ENCODE peak calls at places on chromosome 9, in six cellular contexts. Q, C, U, E, G and I are unnamed samples.
A peak's percentile ranks its signal among the peaks of the same experiment; 100 is the strongest.

GRCh38 chr9:107587175-107587963 is 97.8 kb upstream of the KLF4 start:
- DNase-seq in U (peak; percentile 69), C (peak; percentile 98), G (no peak), Q (no peak), E (peak; percentile 75), I (no peak)

GRCh38 chr9:89311346-89312153 is 555 bp downstream of the CKS2 start:
- DNase-seq in Q (peak; percentile 10), E (no peak), C (no peak), U (peak; percentile 23), G (peak; percentile 72), I (peak; percentile 84)

GRCh38 chr9:87594218-87594617 is 96.6 kb downstream of the DAPK1 start:
- DNase-seq in C (no peak), U (no peak), G (no peak), Q (no peak), E (no peak), I (no peak)

GRCh38 chr9:118940477-118940876 is 428.8 kb downstream of the BRINP1 start:
- DNase-seq in C (no peak), U (no peak), G (no peak), E (no peak), Q (no peak), I (peak; percentile 12)

GRCh38 chr9:22383720-22384119 is 62.9 kb upstream of the DMRTA1 start:
- DNase-seq in G (no peak), U (no peak), C (no peak), Q (no peak), E (no peak), I (no peak)

GRCh38 chr9:136964833-136965422 is 12.4 kb upstream of the PTGDS start:
- DNase-seq in Q (no peak), G (no peak), E (no peak), C (no peak), U (no peak), I (no peak)

GRCh38 chr9:116450378-116451139 is 236.5 kb upstream of the TRIM32 start:
- DNase-seq in G (no peak), U (no peak), Q (no peak), E (no peak), C (no peak), I (no peak)

GRCh38 chr9:96061293-96061987 is 185.9 kb downstream of the ERCC6L2 start:
- DNase-seq in C (peak; percentile 31), U (peak; percentile 65), G (peak; percentile 64), Q (peak; percentile 22), E (no peak), I (peak; percentile 82)

GRCh38 chr9:136996361-136997281 is at the start of gene CLIC3:
- DNase-seq in G (peak; percentile 68), C (peak; percentile 51), U (no peak), E (peak; percentile 54), Q (peak; percentile 70), I (peak; percentile 95)

GRCh38 chr9:4062966-4063365 is 236.9 kb downstream of the GLIS3 start:
- DNase-seq in G (no peak), U (no peak), Q (no peak), C (no peak), E (no peak), I (no peak)

GRCh38 chr9:132026932-132027585 is 52.6 kb downstream of the MED27 start:
- DNase-seq in G (no peak), U (no peak), Q (no peak), C (no peak), E (no peak), I (no peak)

GRCh38 chr9:93257808-93258331 is 73.9 kb downstream of the WNK2 start:
- DNase-seq in G (peak; percentile 11), E (no peak), C (no peak), U (no peak), Q (no peak), I (peak; percentile 18)

GRCh38 chr9:130243015-130243881 is 22.3 kb upstream of the HMCN2 start:
- DNase-seq in C (peak; percentile 63), U (peak; percentile 35), E (peak; percentile 59), Q (peak; percentile 68), G (peak; percentile 85), I (peak; percentile 88)

GRCh38 chr9:130244548-130245165 is 20.9 kb upstream of the HMCN2 start:
- DNase-seq in Q (no peak), E (no peak), G (no peak), C (no peak), U (no peak), I (peak; percentile 55)

GRCh38 chr9:130245474-130245873 is 20.1 kb upstream of the HMCN2 start:
- DNase-seq in E (no peak), C (no peak), U (no peak), Q (no peak), G (no peak), I (peak; percentile 23)

GRCh38 chr9:130242270-130243014 is 23.1 kb upstream of the HMCN2 start:
- DNase-seq in Q (no peak), G (no peak), U (no peak), E (no peak), C (no peak), I (no peak)

DNA sequence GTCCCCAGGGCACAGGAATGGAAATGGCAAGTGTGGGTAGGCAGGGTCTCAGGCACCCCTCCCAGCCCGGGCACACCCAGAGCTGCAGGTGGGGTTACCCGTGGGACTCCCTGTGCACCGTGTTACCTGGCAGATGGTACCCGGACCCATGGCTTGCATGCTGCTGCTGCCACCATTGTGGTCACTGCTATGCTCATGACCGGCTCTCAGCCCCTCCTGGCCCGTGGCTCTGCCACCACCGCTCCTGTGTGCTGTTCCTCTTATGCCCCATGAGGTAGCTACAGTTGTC is 21.7 kb upstream of the HMCN2 start:
- DNase-seq in G (no peak), E (no peak), C (no peak), U (no peak), Q (no peak), I (no peak)
- H3K4me3 ChIP-seq in G (no peak overlapping the region), E (no peak overlapping the region), C (no peak overlapping the region), U (no peak overlapping the region), Q (no peak overlapping the region), I (no peak overlapping the region)

DNA sequence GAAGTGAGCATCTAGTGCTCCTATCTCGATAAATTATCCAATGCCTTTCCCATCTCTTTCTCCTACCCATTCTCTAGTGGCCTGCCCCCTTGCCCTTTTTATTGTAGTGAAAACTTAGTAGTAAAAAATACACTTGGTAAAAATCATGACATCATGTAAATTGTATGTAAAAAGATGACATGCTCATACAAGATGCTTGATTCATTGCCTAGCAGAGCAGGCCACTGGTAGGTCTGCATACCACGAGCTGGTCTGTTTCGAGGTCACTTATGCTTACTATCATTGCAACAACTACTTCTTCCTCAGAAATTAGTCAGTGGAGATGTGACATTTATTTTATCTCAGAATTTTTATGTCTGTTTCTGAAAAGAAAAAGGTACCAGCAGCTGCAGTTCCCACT is 177.3 kb downstream of the C9orf152 start:
- DNase-seq in U (no peak), E (no peak), Q (no peak), C (no peak), G (no peak), I (no peak)
- H3K27me3 ChIP-seq in U (no peaks in the 10 kb centered on the region), E (no peaks in the 10 kb centered on the region), Q (no peaks in the 10 kb centered on the region), C (no peaks in the 10 kb centered on the region), G (no peaks in the 10 kb centered on the region), I (no peaks in the 10 kb centered on the region)

GRCh38 chr9:14994738-14995137 is 84.5 kb upstream of the FREM1 start:
- DNase-seq in C (no peak), E (no peak), U (no peak), G (no peak), Q (no peak), I (no peak)
- H3K4me3 ChIP-seq in C (no peak overlapping the region), E (no peak overlapping the region), U (no peak overlapping the region), G (no peak overlapping the region), Q (no peak overlapping the region), I (no peak overlapping the region)

DNA sequence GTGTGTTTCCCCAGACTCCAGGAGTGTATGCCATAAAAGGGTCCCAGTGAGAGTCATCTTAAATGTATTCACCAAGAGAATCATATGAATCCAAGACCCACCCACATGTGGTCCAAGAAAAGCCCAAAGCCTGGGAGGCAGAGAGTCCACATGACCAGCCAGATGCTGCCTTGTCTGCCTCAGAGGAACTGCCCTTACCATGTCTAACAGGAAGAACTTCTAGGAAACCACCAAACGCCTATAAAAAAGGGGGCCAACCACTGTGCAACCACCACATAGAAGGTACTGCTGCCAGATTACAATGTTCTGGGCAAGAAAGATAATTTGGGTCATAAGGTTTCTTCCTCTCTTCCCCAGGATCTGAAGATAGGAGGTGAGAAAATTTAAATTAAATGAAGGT is 129.8 kb upstream of the SLC24A2 start:
- DNase-seq in C (no peak), U (no peak), Q (no peak), E (no peak), G (no peak), I (no peak)
- H3K27me3 ChIP-seq in C (no peaks in the 10 kb centered on the region), U (no peaks in the 10 kb centered on the region), Q (no peaks in the 10 kb centered on the region), E (no peaks in the 10 kb centered on the region), G (no peaks in the 10 kb centered on the region), I (no peaks in the 10 kb centered on the region)

DNA sequence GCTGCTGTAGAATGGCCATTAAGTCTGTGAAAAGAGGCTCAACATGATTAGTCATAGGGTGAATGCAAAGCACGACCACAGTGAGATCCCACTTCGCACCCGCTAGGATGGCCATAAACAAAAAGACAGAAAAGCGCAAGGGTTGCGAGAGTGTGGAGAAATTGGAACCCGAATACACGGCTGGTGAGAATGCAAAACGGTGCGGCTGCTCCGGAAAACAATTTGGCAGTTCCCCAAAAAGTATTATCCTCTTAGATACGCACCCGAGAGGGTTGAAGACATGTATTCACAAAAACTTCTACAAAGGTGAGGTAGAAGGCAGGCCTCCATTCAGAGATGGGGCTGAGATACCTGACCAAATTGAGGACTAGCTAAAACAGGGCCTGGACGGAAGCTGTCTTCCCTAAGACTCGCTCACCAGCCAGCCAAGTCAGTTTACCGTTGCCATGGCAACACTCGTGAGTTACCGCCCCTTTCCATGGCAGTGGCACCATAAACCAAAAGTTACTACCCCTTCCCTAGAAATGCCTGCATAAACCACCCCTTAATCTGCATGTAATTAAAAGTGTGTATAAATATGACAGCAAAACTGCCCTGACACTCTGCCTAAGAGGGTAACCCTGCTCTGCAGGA is 726 bp upstream of the PSMB7 start:
- DNase-seq in G (no peak), C (no peak), U (no peak), Q (no peak), E (no peak), I (peak; percentile 76)
- H3K4me3 ChIP-seq in G (peak overlapping the region; percentile 99), C (no peak overlapping the region), U (no peak overlapping the region), Q (peak overlapping the region; percentile 44), E (peak overlapping the region; percentile 93), I (no peak overlapping the region)

DNA sequence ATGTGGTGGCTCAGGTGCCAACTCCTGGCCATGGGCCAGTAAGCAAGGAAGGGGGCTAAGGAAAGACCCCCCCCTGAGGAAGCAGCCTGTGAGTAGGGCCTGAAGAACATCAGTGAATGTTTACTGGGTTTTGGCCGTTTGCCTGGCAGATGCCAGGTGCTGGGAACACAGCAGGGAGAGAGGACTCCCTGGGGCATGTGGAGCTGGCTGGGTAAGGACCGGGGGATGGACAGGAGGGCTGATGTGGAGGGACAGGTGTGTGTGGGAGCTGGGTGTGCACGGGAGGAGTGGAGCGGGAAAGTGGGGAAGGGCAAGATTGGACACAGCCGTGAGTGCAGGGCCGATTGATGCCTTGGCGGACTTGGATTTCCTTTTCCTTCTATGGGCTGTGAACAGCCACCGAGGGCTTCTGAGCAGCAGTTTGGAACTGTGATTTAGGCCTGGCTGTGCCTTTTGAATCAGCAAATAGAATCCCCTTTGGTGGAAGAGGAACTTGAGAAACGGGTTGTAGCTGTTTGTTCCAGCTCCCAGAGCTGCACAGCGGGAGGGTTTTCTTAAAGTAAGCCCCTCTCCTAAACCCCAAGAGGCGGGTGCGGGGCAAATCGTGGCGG is 3.1 kb downstream of the HMCN2 start:
- DNase-seq in Q (no peak), G (peak; percentile 62), E (no peak), C (no peak), U (no peak), I (peak; percentile 81)
- H3K27me3 ChIP-seq in Q (peaks cover 28% of the 10 kb centered on the region), G (peaks cover 36% of the 10 kb centered on the region), E (peaks cover 33% of the 10 kb centered on the region), C (peaks cover 9% of the 10 kb centered on the region), U (peaks cover 33% of the 10 kb centered on the region), I (peaks cover 26% of the 10 kb centered on the region)